ENCODE peak calls at places on chromosomes 7 and 10, in ten cellular contexts. T is thoracic aorta, W is mammary epithelial cell, V is NCI-H345, M is GM12891, C is T follicular helper cell, N is skeletal muscle cell, S is T-cell, I is WTC11, L is Calu3. O is an unnamed sample.

GRCh38 chr10:84654671-84655070 is 326.3 kb downstream of the CCSER2 start:
- DNase-seq in T (no peak), W (peak), V (peak), M (no peak), C (no peak), N (no peak), S (no peak), I (no peak), L (no peak), O (no peak)

GRCh38 chr10:115941247-115941840 is 331.7 kb downstream of the GFRA1 start:
- DNase-seq in T (no peak), W (no peak), V (no peak), M (no peak), C (no peak), N (no peak), S (no peak), I (no peak), L (no peak), O (no peak)

GRCh38 chr10:73876157-73876556 is 1.8 kb upstream of the CAMK2G start:
- DNase-seq in T (no peak), W (no peak), V (no peak), M (no peak), C (no peak), N (no peak), S (no peak), I (no peak), L (peak), O (no peak)

GRCh38 chr10:110421512-110422138 is 76.1 kb upstream of the DUSP5 start:
- DNase-seq in T (no peak), W (no peak), V (no peak), M (no peak), C (no peak), N (no peak), S (no peak), I (no peak), L (no peak), O (no peak)

GRCh38 chr7:34143397-34143796 is 238.1 kb downstream of the BMPER start:
- DNase-seq in T (no peak), W (peak), V (no peak), M (no peak), C (no peak), N (no peak), S (no peak), I (no peak), L (no peak), O (no peak)

GRCh38 chr10:43093423-43094090 is 16.7 kb downstream of the RET start:
- DNase-seq in T (no peak), W (peak), V (peak), M (no peak), C (no peak), N (no peak), S (no peak), I (peak), L (no peak), O (no peak)

GRCh38 chr10:102120142-102120986 is at the start of gene LDB1:
- DNase-seq in T (peak), W (peak), V (peak), M (peak), C (peak), N (no peak), S (peak), I (peak), L (peak), O (no peak)

GRCh38 chr10:18472977-18473376 is 178.4 kb downstream of the NSUN6 start:
- DNase-seq in T (no peak), W (no peak), V (no peak), M (no peak), C (no peak), N (no peak), S (no peak), I (peak), L (no peak), O (no peak)

GRCh38 chr10:70169661-70170364 is 501 bp downstream of the SAR1A start:
- DNase-seq in T (no peak), W (no peak), V (no peak), M (no peak), C (no peak), N (no peak), S (no peak), I (no peak), L (no peak), O (no peak)

GRCh38 chr10:15254808-15255655 is 86.5 kb upstream of the NMT2 start:
- DNase-seq in T (no peak), W (no peak), V (no peak), M (no peak), C (no peak), N (no peak), S (no peak), I (peak), L (no peak), O (no peak)

GRCh38 chr7:7202375-7202720 is 20.0 kb downstream of the C1GALT1 start:
- DNase-seq in T (no peak), W (no peak), V (no peak), M (no peak), C (no peak), N (no peak), S (no peak), I (no peak), L (no peak), O (no peak)

GRCh38 chr7:38229386-38229785 is 44.0 kb downstream of the TARP start:
- DNase-seq in T (no peak), W (no peak), V (no peak), M (no peak), C (no peak), N (peak), S (no peak), I (no peak), L (no peak), O (no peak)

GRCh38 chr7:123070702-123071286 is 75.3 kb upstream of the TAS2R16 start:
- DNase-seq in T (no peak), W (no peak), V (no peak), M (no peak), C (no peak), N (no peak), S (no peak), I (no peak), L (peak), O (no peak)

GRCh38 chr7:27424749-27425148 is 182.1 kb downstream of the EVX1 start:
- DNase-seq in T (no peak), W (no peak), V (no peak), M (no peak), C (no peak), N (no peak), S (no peak), I (no peak), L (no peak), O (no peak)

GRCh38 chr10:68330852-68331454 is 911 bp upstream of the HNRNPH3 start:
- DNase-seq in T (no peak), W (no peak), V (no peak), M (no peak), C (peak), N (no peak), S (no peak), I (no peak), L (peak), O (no peak)